ENCODE peak calls at places on chromosomes 5 and 9, in eight cellular contexts. A is WERI-Rb-1; Y is ACHN; H is right lobe of liver; X is NCI-H1417; Z is colonic mucosa; L is stimulated activated CD8-positive, alpha-beta memory T cell treated with anti-CD3 and anti-CD28 coated beads, Interleukin-4, amount 100 ng/mL, for 1 hour; B is NCI-H524 treated with DMSO at 0.1 percent for 48 hours. F is an unnamed sample.

GRCh38 chr5:164500856-164501255 is 995.4 kb downstream of the MAT2B start:
- DNase-seq in A (no peak), Y (no peak), H (no peak), X (no peak), Z (no peak), L (no peak), B (no peak), F (no peak)

GRCh38 chr9:24413651-24414050 is 132.0 kb downstream of the IZUMO3 start:
- DNase-seq in A (no peak), Y (no peak), H (no peak), X (no peak), Z (no peak), L (no peak), B (no peak), F (no peak)

GRCh38 chr9:134886413-134886913 is 5.9 kb downstream of the FCN2 start:
- DNase-seq in A (no peak), Y (no peak), H (no peak), X (no peak), Z (no peak), L (no peak), B (no peak), F (no peak)

GRCh38 chr5:8686707-8687106 is 817.8 kb downstream of the MTRR start:
- DNase-seq in A (no peak), Y (no peak), H (no peak), X (no peak), Z (no peak), L (no peak), B (no peak), F (peak)

GRCh38 chr5:12467799-12468198 is 563.6 kb upstream of the CTNND2 start:
- DNase-seq in A (no peak), Y (no peak), H (no peak), X (no peak), Z (no peak), L (no peak), B (no peak), F (no peak)

GRCh38 chr5:82019342-82020138 is 47.7 kb downstream of the ATG10 start:
- DNase-seq in A (no peak), Y (no peak), H (no peak), X (peak), Z (no peak), L (no peak), B (no peak), F (no peak)

GRCh38 chr9:36091028-36091953 is 45.2 kb upstream of the GLIPR2 start:
- DNase-seq in A (no peak), Y (peak), H (peak), X (no peak), Z (peak), L (no peak), B (no peak), F (peak)

GRCh38 chr5:34929720-34930526 is 564 bp downstream of the DNAJC21 start:
- DNase-seq in A (peak), Y (peak), H (peak), X (peak), Z (peak), L (peak), B (peak), F (peak)

GRCh38 chr5:169626779-169627178 is 10.3 kb upstream of the DOCK2 start:
- DNase-seq in A (no peak), Y (peak), H (no peak), X (no peak), Z (no peak), L (no peak), B (no peak), F (peak)

GRCh38 chr9:18109670-18110069 is 364.3 kb upstream of the ADAMTSL1 start:
- DNase-seq in A (no peak), Y (no peak), H (no peak), X (no peak), Z (no peak), L (no peak), B (no peak), F (no peak)

GRCh38 chr5:34743878-34744277 is 87.8 kb downstream of the RAI14 start:
- DNase-seq in A (no peak), Y (peak), H (no peak), X (no peak), Z (no peak), L (no peak), B (peak), F (peak)

GRCh38 chr5:170333161-170333909 is 35.8 kb upstream of the LCP2 start:
- DNase-seq in A (no peak), Y (no peak), H (no peak), X (peak), Z (peak), L (peak), B (no peak), F (no peak)

GRCh38 chr5:124411089-124411488 is 335.4 kb downstream of the ZNF608 start:
- DNase-seq in A (no peak), Y (no peak), H (no peak), X (peak), Z (no peak), L (no peak), B (no peak), F (no peak)

GRCh38 chr5:151075698-151076331 is 5.0 kb downstream of the TNIP1 start:
- DNase-seq in A (no peak), Y (no peak), H (peak), X (no peak), Z (peak), L (no peak), B (no peak), F (peak)

GRCh38 chr5:72244862-72245371 is 75.1 kb downstream of the MRPS27 start:
- DNase-seq in A (peak), Y (peak), H (no peak), X (peak), Z (no peak), L (no peak), B (peak), F (peak)

GRCh38 chr5:59600998-59601397 is 292.5 kb downstream of the PDE4D start:
- DNase-seq in A (no peak), Y (no peak), H (no peak), X (peak), Z (no peak), L (no peak), B (no peak), F (no peak)

GRCh38 chr5:1266791-1267190 is 28.1 kb downstream of the TERT start:
- DNase-seq in A (no peak), Y (no peak), H (no peak), X (no peak), Z (no peak), L (no peak), B (no peak), F (no peak)

GRCh38 chr5:79876510-79876909 is 114.6 kb downstream of the MTX3 start:
- DNase-seq in A (no peak), Y (no peak), H (no peak), X (no peak), Z (no peak), L (no peak), B (no peak), F (peak)

GRCh38 chr9:133147412-133148271 is 16.1 kb downstream of the GBGT1 start:
- DNase-seq in A (peak), Y (peak), H (peak), X (peak), Z (peak), L (peak), B (no peak), F (peak)

GRCh38 chr5:132639706-132640130 is 18.3 kb upstream of the IL13 start:
- DNase-seq in A (no peak), Y (no peak), H (no peak), X (no peak), Z (no peak), L (no peak), B (no peak), F (no peak)

GRCh38 chr9:130894546-130894945 is 2.1 kb downstream of the QRFP start:
- DNase-seq in A (no peak), Y (no peak), H (no peak), X (no peak), Z (no peak), L (no peak), B (no peak), F (no peak)

GRCh38 chr9:94600258-94600657 is 6.6 kb upstream of the FBP2 start:
- DNase-seq in A (no peak), Y (no peak), H (peak), X (no peak), Z (peak), L (no peak), B (no peak), F (no peak)

GRCh38 chr5:155780274-155780673 is 546.7 kb upstream of the SGCD start:
- DNase-seq in A (no peak), Y (no peak), H (no peak), X (no peak), Z (no peak), L (no peak), B (no peak), F (no peak)

GRCh38 chr5:79774171-79774854 is 84.7 kb downstream of the CMYA5 start:
- DNase-seq in A (peak), Y (peak), H (peak), X (peak), Z (no peak), L (no peak), B (no peak), F (peak)

GRCh38 chr5:14879393-14879792 is 7.8 kb upstream of the ANKH start:
- DNase-seq in A (no peak), Y (no peak), H (no peak), X (no peak), Z (no peak), L (no peak), B (no peak), F (no peak)

GRCh38 chr5:68173007-68173406 is 42.5 kb upstream of the PIK3R1 start:
- DNase-seq in A (no peak), Y (no peak), H (no peak), X (no peak), Z (no peak), L (no peak), B (no peak), F (no peak)

GRCh38 chr5:172505403-172505759 is 51.1 kb upstream of the SH3PXD2B start:
- DNase-seq in A (peak), Y (no peak), H (no peak), X (no peak), Z (peak), L (no peak), B (no peak), F (no peak)

GRCh38 chr5:156907667-156908066 is 55.4 kb downstream of the TIMD4 start:
- DNase-seq in A (no peak), Y (no peak), H (no peak), X (no peak), Z (no peak), L (no peak), B (no peak), F (no peak)

GRCh38 chr5:52776116-52776515 is 11.6 kb upstream of the ITGA1 start:
- DNase-seq in A (no peak), Y (no peak), H (no peak), X (no peak), Z (no peak), L (no peak), B (no peak), F (no peak)

GRCh38 chr5:3329427-3329826 is 266.2 kb upstream of the IRX1 start:
- DNase-seq in A (no peak), Y (no peak), H (no peak), X (no peak), Z (no peak), L (no peak), B (no peak), F (no peak)

GRCh38 chr5:170293273-170293672 is 4.3 kb downstream of the LCP2 start:
- DNase-seq in A (no peak), Y (no peak), H (no peak), X (no peak), Z (peak), L (no peak), B (no peak), F (no peak)

GRCh38 chr5:16805478-16805877 is 130.6 kb downstream of the MYO10 start:
- DNase-seq in A (no peak), Y (no peak), H (no peak), X (no peak), Z (no peak), L (no peak), B (no peak), F (peak)